ENCODE peak calls at places on chromosomes 3 and 15, in eight cellular contexts. One of them, this sample, is unnamed.

GRCh38 chr3:194675081-194675640 is 3.2 kb upstream of the LSG1 start:
- DNase-seq in HL-60: no peak
- DNase-seq in PC-9: no peak
- DNase-seq in left lung: no peak
- DNase-seq in CD8-positive, alpha-beta T cell: no peak
- DNase-seq in A549: no peak
- DNase-seq in vagina: peak; percentile 80
- DNase-seq in heart left ventricle: no peak
- DNase-seq in this sample: no peak

GRCh38 chr3:55669133-55669532 is 182.0 kb upstream of the WNT5A start:
- DNase-seq in heart left ventricle: no peak
- DNase-seq in HL-60: no peak
- DNase-seq in A549: no peak
- DNase-seq in PC-9: no peak
- DNase-seq in left lung: no peak
- DNase-seq in vagina: no peak
- DNase-seq in CD8-positive, alpha-beta T cell: no peak
- DNase-seq in this sample: no peak

GRCh38 chr15:69573815-69574472 is 121.3 kb downstream of the RPLP1 start:
- DNase-seq in heart left ventricle: no peak
- DNase-seq in PC-9: no peak
- DNase-seq in HL-60: no peak
- DNase-seq in CD8-positive, alpha-beta T cell: no peak
- DNase-seq in A549: no peak
- DNase-seq in left lung: no peak
- DNase-seq in vagina: no peak
- DNase-seq in this sample: no peak

GRCh38 chr3:178385280-178385952 is 150.8 kb upstream of the KCNMB2 start:
- DNase-seq in left lung: no peak
- DNase-seq in heart left ventricle: no peak
- DNase-seq in CD8-positive, alpha-beta T cell: no peak
- DNase-seq in PC-9: peak; percentile 31
- DNase-seq in HL-60: no peak
- DNase-seq in vagina: no peak
- DNase-seq in A549: peak; percentile 5
- DNase-seq in this sample: no peak

GRCh38 chr3:46695177-46695961 is 1.9 kb upstream of the ALS2CL start:
- DNase-seq in vagina: no peak
- DNase-seq in heart left ventricle: peak; percentile 79
- DNase-seq in left lung: no peak
- DNase-seq in CD8-positive, alpha-beta T cell: peak; percentile 15
- DNase-seq in PC-9: no peak
- DNase-seq in HL-60: peak; percentile 90
- DNase-seq in A549: peak; percentile 40
- DNase-seq in this sample: no peak

GRCh38 chr15:89408512-89409183 is 74.0 kb upstream of the POLG start:
- DNase-seq in CD8-positive, alpha-beta T cell: no peak
- DNase-seq in A549: no peak
- DNase-seq in vagina: no peak
- DNase-seq in HL-60: no peak
- DNase-seq in left lung: no peak
- DNase-seq in heart left ventricle: no peak
- DNase-seq in PC-9: no peak
- DNase-seq in this sample: no peak

GRCh38 chr3:99970198-99970597 is 144.1 kb downstream of the FILIP1L start:
- DNase-seq in PC-9: no peak
- DNase-seq in left lung: no peak
- DNase-seq in A549: no peak
- DNase-seq in vagina: no peak
- DNase-seq in heart left ventricle: no peak
- DNase-seq in HL-60: no peak
- DNase-seq in CD8-positive, alpha-beta T cell: no peak
- DNase-seq in this sample: no peak

GRCh38 chr3:141710888-141711616 is 27.0 kb upstream of the RNF7 start:
- DNase-seq in CD8-positive, alpha-beta T cell: no peak
- DNase-seq in vagina: no peak
- DNase-seq in A549: no peak
- DNase-seq in PC-9: no peak
- DNase-seq in HL-60: no peak
- DNase-seq in left lung: no peak
- DNase-seq in heart left ventricle: no peak
- DNase-seq in this sample: peak; percentile 5

GRCh38 chr3:57992430-57993213 is 15.6 kb upstream of the FLNB start:
- DNase-seq in vagina: no peak
- DNase-seq in PC-9: no peak
- DNase-seq in left lung: no peak
- DNase-seq in HL-60: no peak
- DNase-seq in A549: peak; percentile 72
- DNase-seq in CD8-positive, alpha-beta T cell: no peak
- DNase-seq in heart left ventricle: no peak
- DNase-seq in this sample: no peak

DNA sequence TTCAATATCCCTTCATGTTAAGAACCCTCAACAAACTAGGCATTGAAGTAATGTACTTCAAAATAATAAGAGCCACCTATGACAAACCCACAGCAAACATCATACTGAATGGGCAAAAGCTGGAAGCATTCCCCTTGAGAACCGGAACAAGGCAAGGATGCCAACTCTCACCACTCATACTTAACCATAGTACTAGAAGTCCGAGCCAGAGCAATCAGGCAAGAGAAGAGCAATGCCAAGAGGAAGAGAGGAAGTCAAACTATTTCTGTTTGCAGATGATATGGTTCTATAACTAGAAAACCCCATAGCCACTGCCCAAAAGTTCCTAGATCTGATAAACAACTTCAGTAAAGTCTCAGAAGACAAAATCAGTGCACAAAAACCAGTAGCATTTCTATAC is 161.9 kb downstream of the UBE2E2 start:
- DNase-seq in vagina: no peak
- DNase-seq in A549: no peak
- DNase-seq in CD8-positive, alpha-beta T cell: no peak
- DNase-seq in PC-9: no peak
- DNase-seq in left lung: no peak
- DNase-seq in heart left ventricle: no peak
- DNase-seq in HL-60: no peak
- DNase-seq in this sample: no peak
- H3K27ac ChIP-seq in vagina: no peak overlapping the region
- H3K27ac ChIP-seq in A549: no peak overlapping the region
- H3K27ac ChIP-seq in CD8-positive, alpha-beta T cell: no peak overlapping the region
- H3K27ac ChIP-seq in PC-9: no peak overlapping the region
- H3K27ac ChIP-seq in left lung: no peak overlapping the region
- H3K27ac ChIP-seq in heart left ventricle: no peak overlapping the region
- H3K27ac ChIP-seq in HL-60: no peak overlapping the region
- H3K27ac ChIP-seq in this sample: no peak overlapping the region

GRCh38 chr15:44710236-44711088 is 661 bp downstream of the PATL2 start:
- DNase-seq in CD8-positive, alpha-beta T cell: no peak
- DNase-seq in heart left ventricle: no peak
- DNase-seq in A549: peak; percentile 22
- DNase-seq in vagina: no peak
- DNase-seq in left lung: no peak
- DNase-seq in HL-60: peak; percentile 89
- DNase-seq in PC-9: no peak
- DNase-seq in this sample: no peak
- TF ChIP-seq CTCF in CD8-positive, alpha-beta T cell: peak; percentile 52
- TF ChIP-seq CTCF in heart left ventricle: peak; percentile 23
- TF ChIP-seq CTCF in A549: peak; percentile 51
- TF ChIP-seq CTCF in vagina: no peak
- TF ChIP-seq CTCF in left lung: no peak
- TF ChIP-seq CTCF in HL-60: no peak
- TF ChIP-seq CTCF in PC-9: no peak
- TF ChIP-seq CTCF in this sample: peak; percentile 4

DNA sequence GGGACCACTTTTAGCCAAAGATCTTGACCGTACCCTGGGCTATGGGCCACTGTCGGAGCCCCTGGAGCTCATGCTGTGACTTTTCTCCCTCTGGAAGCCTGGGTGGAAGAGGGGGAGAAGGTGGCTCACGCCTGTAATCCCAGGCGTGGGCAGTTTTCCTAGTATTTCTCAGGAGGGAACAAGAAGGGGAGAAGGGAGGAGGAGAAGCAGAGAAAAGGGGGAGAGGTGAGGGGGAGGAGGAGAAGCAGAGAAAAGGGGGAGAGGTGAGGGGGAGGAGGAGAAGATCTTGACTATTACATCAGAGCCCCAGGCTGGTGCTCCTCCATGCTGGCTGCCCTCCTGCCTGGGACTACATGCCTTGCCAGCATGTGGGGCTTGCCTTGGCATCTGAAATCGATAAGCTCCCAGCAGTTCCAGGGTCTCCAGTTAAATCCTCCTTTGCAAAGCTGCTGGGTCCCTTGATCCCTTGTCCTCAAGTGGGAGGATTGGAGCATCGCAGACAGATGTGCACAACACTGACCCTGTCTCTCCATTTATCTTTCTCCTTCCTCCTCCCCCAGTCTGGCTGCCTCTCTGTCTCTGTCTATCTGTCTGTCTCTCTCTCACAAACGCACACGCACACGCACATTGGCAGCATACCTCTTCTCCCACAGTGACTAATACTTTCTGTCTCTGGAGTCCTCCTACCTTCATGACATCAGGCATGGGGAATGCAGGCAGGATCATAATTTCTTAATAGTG is 41.6 kb downstream of the MRAS start:
- DNase-seq in PC-9: peak; percentile 59
- DNase-seq in HL-60: no peak
- DNase-seq in CD8-positive, alpha-beta T cell: no peak
- DNase-seq in heart left ventricle: no peak
- DNase-seq in left lung: no peak
- DNase-seq in A549: peak; percentile 74
- DNase-seq in vagina: no peak
- DNase-seq in this sample: no peak
- H3K27ac ChIP-seq in PC-9: no peak overlapping the region
- H3K27ac ChIP-seq in HL-60: no peak overlapping the region
- H3K27ac ChIP-seq in CD8-positive, alpha-beta T cell: no peak overlapping the region
- H3K27ac ChIP-seq in heart left ventricle: peak overlapping the region; percentile 79
- H3K27ac ChIP-seq in left lung: no peak overlapping the region
- H3K27ac ChIP-seq in A549: peak overlapping the region; percentile 91
- H3K27ac ChIP-seq in vagina: no peak overlapping the region
- H3K27ac ChIP-seq in this sample: peak overlapping the region; percentile 54

DNA sequence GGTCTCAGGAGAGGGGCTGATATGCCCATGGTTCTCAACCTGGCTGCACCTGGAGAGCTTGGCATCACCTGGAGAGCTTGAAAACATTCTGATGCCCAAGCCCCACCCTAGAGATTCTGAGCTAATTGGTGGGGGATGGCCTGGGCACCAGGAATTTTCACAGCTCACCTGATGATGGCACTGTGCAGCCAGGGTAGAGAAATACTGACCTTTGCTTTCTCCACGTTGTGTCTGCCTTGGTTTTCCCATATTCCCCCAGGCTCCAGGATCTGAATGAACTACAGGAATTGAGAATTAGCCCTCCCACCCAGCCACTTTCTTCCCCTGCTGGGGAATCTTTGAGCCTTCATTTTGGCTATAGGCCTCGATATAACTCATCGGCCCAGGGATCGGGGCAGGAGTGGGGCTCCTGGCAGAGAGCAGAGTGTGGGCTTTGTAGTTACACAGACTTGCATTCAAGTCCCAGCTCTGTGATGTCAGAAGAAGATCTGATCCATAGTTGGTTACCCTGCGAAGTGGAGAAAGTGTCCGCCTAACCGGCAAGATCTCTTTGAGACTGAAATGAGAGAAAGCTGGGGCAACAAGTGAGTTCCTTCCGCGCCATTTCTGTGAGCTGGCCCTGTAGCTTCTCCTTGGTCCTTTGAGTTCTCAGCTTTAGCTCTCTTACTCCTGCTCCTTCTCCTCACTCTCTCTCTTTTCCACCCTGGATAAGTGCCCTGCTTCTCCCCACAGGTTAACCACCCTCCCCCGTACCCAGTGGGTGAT is 33.1 kb upstream of the UBE2Q2 start:
- DNase-seq in PC-9: peak; percentile 52
- DNase-seq in left lung: no peak
- DNase-seq in A549: peak; percentile 55
- DNase-seq in heart left ventricle: no peak
- DNase-seq in CD8-positive, alpha-beta T cell: no peak
- DNase-seq in HL-60: peak; percentile 34
- DNase-seq in vagina: peak; percentile 72
- DNase-seq in this sample: no peak
- TF ChIP-seq CTCF in PC-9: peak; percentile 57
- TF ChIP-seq CTCF in left lung: peak; percentile 7
- TF ChIP-seq CTCF in A549: peak; percentile 65
- TF ChIP-seq CTCF in heart left ventricle: peak; percentile 31
- TF ChIP-seq CTCF in CD8-positive, alpha-beta T cell: no peak
- TF ChIP-seq CTCF in HL-60: peak; percentile 33
- TF ChIP-seq CTCF in vagina: peak; percentile 7
- TF ChIP-seq CTCF in this sample: no peak

DNA sequence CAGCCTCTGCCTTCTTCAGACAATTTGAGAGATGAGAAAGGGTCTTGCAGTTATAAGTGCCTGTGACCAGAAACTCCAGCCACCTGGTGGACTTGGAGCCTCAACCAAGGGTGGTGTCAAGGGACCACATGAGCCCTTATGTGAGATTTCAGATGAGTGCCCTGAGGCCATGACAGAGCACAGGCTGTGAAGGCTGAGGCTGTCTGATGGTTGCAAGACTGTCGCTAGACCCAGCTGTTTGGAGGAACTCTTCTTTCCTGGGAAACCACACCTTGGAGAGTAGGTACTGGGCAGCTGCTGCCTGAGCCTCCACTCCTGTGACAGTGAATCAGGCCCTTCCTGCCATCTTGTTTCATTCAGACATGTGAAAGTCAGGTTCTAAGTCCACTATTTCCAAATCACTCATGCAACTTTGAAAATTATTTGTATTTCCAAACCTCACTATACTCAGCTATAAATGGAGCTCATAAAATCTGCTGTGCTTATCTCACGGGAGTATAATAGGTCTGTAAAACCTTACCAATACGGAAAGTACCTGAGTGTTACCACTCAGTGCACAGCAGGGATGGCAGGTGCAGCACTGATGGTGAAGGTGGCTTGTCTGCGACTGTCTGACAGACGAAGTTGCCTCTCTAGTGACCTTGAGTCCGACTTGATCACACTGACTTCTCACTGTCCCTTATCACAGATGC is 99.4 kb downstream of the RPL39L start:
- DNase-seq in PC-9: no peak
- DNase-seq in HL-60: no peak
- DNase-seq in heart left ventricle: no peak
- DNase-seq in A549: no peak
- DNase-seq in left lung: no peak
- DNase-seq in vagina: no peak
- DNase-seq in CD8-positive, alpha-beta T cell: no peak
- DNase-seq in this sample: no peak
- H3K27ac ChIP-seq in PC-9: no peak overlapping the region
- H3K27ac ChIP-seq in HL-60: no peak overlapping the region
- H3K27ac ChIP-seq in heart left ventricle: no peak overlapping the region
- H3K27ac ChIP-seq in A549: peak overlapping the region; percentile 65
- H3K27ac ChIP-seq in left lung: no peak overlapping the region
- H3K27ac ChIP-seq in vagina: no peak overlapping the region
- H3K27ac ChIP-seq in CD8-positive, alpha-beta T cell: no peak overlapping the region
- H3K27ac ChIP-seq in this sample: no peak overlapping the region

DNA sequence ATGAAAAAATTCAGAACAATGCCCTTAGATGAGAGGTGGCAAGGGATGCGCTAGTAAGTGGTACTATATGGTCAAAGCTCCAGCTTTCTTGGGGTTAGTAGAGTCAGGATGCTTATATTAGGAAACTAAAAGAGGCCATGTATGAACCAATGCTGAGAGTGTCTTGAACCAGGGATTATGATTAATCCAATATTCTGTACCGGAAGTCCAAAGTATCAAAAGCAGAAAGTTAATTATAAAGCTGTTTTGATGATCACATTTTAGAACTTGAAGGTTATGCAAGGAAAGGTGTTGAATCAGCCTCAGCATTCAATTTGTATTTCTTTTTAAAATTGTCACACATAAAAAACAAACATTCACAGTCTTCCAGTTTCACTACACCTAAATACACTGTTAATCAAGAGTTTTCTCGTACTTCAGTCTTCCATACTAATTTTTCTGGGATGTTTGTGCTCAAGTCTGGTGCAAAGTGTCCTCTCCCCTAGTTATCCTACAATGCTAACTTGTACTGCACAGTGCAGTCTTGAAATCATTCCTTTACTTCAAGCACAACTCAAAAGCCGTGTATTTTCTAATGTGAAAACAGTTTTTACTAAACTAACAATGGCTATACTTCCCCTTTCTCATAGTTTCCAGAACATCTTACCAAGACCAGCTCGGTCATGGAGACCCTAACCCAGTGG is 10.7 kb upstream of the FAH start:
- DNase-seq in PC-9: no peak
- DNase-seq in heart left ventricle: no peak
- DNase-seq in A549: no peak
- DNase-seq in CD8-positive, alpha-beta T cell: no peak
- DNase-seq in HL-60: no peak
- DNase-seq in vagina: no peak
- DNase-seq in left lung: no peak
- DNase-seq in this sample: no peak
- TF ChIP-seq CTCF in PC-9: no peak
- TF ChIP-seq CTCF in heart left ventricle: no peak
- TF ChIP-seq CTCF in A549: no peak
- TF ChIP-seq CTCF in CD8-positive, alpha-beta T cell: no peak
- TF ChIP-seq CTCF in HL-60: no peak
- TF ChIP-seq CTCF in vagina: no peak
- TF ChIP-seq CTCF in left lung: no peak
- TF ChIP-seq CTCF in this sample: no peak

This sample was measured in thoracic aorta.